ENCODE peak calls at places on chromosome 11, in nine cellular contexts. One of them, this sample, is unnamed.

GRCh38 chr11:1928038-1928890 is 8.8 kb downstream of the TNNT3 start:
- DNase-seq in left lung: peak; percentile 31
- DNase-seq in neural crest cell: no peak
- DNase-seq in lower lobe of right lung: no peak
- DNase-seq in left ventricle myocardium inferior: no peak
- DNase-seq in CD4-positive, alpha-beta T cell: no peak
- DNase-seq in PC-9: no peak
- DNase-seq in mammary epithelial cell: no peak
- DNase-seq in nephron progenitor cell: no peak
- DNase-seq in this sample: no peak

GRCh38 chr11:47768090-47768620 is 1.0 kb upstream of the FNBP4 start:
- DNase-seq in left lung: peak; percentile 84
- DNase-seq in neural crest cell: peak; percentile 39
- DNase-seq in lower lobe of right lung: peak; percentile 82
- DNase-seq in left ventricle myocardium inferior: peak; percentile 78
- DNase-seq in CD4-positive, alpha-beta T cell: peak; percentile 5
- DNase-seq in PC-9: peak; percentile 70
- DNase-seq in mammary epithelial cell: peak; percentile 65
- DNase-seq in nephron progenitor cell: peak; percentile 11
- DNase-seq in this sample: no peak

GRCh38 chr11:12007769-12008737 is at the start of gene DKK3:
- DNase-seq in left lung: no peak
- DNase-seq in neural crest cell: peak; percentile 17
- DNase-seq in lower lobe of right lung: no peak
- DNase-seq in left ventricle myocardium inferior: no peak
- DNase-seq in CD4-positive, alpha-beta T cell: no peak
- DNase-seq in PC-9: no peak
- DNase-seq in mammary epithelial cell: peak; percentile 88
- DNase-seq in nephron progenitor cell: peak; percentile 71
- DNase-seq in this sample: no peak

GRCh38 chr11:86174101-86175046 is 70.2 kb upstream of the EED start:
- DNase-seq in left lung: peak; percentile 46
- DNase-seq in neural crest cell: no peak
- DNase-seq in lower lobe of right lung: no peak
- DNase-seq in left ventricle myocardium inferior: peak; percentile 77
- DNase-seq in CD4-positive, alpha-beta T cell: no peak
- DNase-seq in PC-9: peak; percentile 80
- DNase-seq in mammary epithelial cell: peak; percentile 97
- DNase-seq in nephron progenitor cell: no peak
- DNase-seq in this sample: no peak

GRCh38 chr11:107561688-107562087 is 3.8 kb downstream of the ALKBH8 start:
- DNase-seq in left lung: no peak
- DNase-seq in neural crest cell: no peak
- DNase-seq in lower lobe of right lung: no peak
- DNase-seq in left ventricle myocardium inferior: no peak
- DNase-seq in CD4-positive, alpha-beta T cell: no peak
- DNase-seq in PC-9: no peak
- DNase-seq in mammary epithelial cell: peak; percentile 87
- DNase-seq in nephron progenitor cell: no peak
- DNase-seq in this sample: no peak

GRCh38 chr11:77406396-77406795 is 67.5 kb downstream of the PAK1 start:
- DNase-seq in left lung: no peak
- DNase-seq in neural crest cell: no peak
- DNase-seq in lower lobe of right lung: no peak
- DNase-seq in left ventricle myocardium inferior: no peak
- DNase-seq in CD4-positive, alpha-beta T cell: no peak
- DNase-seq in PC-9: no peak
- DNase-seq in mammary epithelial cell: no peak
- DNase-seq in nephron progenitor cell: no peak
- DNase-seq in this sample: no peak

GRCh38 chr11:132300283-132300682 is 929.9 kb downstream of the NTM start:
- DNase-seq in left lung: no peak
- DNase-seq in neural crest cell: no peak
- DNase-seq in lower lobe of right lung: no peak
- DNase-seq in left ventricle myocardium inferior: no peak
- DNase-seq in CD4-positive, alpha-beta T cell: no peak
- DNase-seq in PC-9: no peak
- DNase-seq in mammary epithelial cell: no peak
- DNase-seq in nephron progenitor cell: peak; percentile 14
- DNase-seq in this sample: no peak

GRCh38 chr11:47020793-47021624 is 84.4 kb downstream of the CSTPP1 start:
- DNase-seq in left lung: no peak
- DNase-seq in neural crest cell: no peak
- DNase-seq in lower lobe of right lung: no peak
- DNase-seq in left ventricle myocardium inferior: no peak
- DNase-seq in CD4-positive, alpha-beta T cell: no peak
- DNase-seq in PC-9: no peak
- DNase-seq in mammary epithelial cell: no peak
- DNase-seq in nephron progenitor cell: no peak
- DNase-seq in this sample: no peak

GRCh38 chr11:68002943-68003845 is 703 bp downstream of the UNC93B1 start:
- DNase-seq in left lung: peak; percentile 63
- DNase-seq in neural crest cell: no peak
- DNase-seq in lower lobe of right lung: peak; percentile 85
- DNase-seq in left ventricle myocardium inferior: no peak
- DNase-seq in CD4-positive, alpha-beta T cell: peak; percentile 52
- DNase-seq in PC-9: peak; percentile 71
- DNase-seq in mammary epithelial cell: peak; percentile 29
- DNase-seq in nephron progenitor cell: peak; percentile 55
- DNase-seq in this sample: peak; percentile 42

GRCh38 chr11:35554491-35555237 is 29.2 kb upstream of the PAMR1 start:
- DNase-seq in left lung: no peak
- DNase-seq in neural crest cell: no peak
- DNase-seq in lower lobe of right lung: no peak
- DNase-seq in left ventricle myocardium inferior: no peak
- DNase-seq in CD4-positive, alpha-beta T cell: no peak
- DNase-seq in PC-9: no peak
- DNase-seq in mammary epithelial cell: no peak
- DNase-seq in nephron progenitor cell: no peak
- DNase-seq in this sample: no peak

GRCh38 chr11:72712876-72713275 is 38.7 kb upstream of the PDE2A start:
- DNase-seq in left lung: no peak
- DNase-seq in neural crest cell: no peak
- DNase-seq in lower lobe of right lung: peak; percentile 67
- DNase-seq in left ventricle myocardium inferior: no peak
- DNase-seq in CD4-positive, alpha-beta T cell: no peak
- DNase-seq in PC-9: no peak
- DNase-seq in mammary epithelial cell: no peak
- DNase-seq in nephron progenitor cell: no peak
- DNase-seq in this sample: no peak

GRCh38 chr11:75771646-75772410 is 3.2 kb downstream of the DGAT2 start:
- DNase-seq in left lung: peak; percentile 83
- DNase-seq in neural crest cell: no peak
- DNase-seq in lower lobe of right lung: peak; percentile 80
- DNase-seq in left ventricle myocardium inferior: no peak
- DNase-seq in CD4-positive, alpha-beta T cell: no peak
- DNase-seq in PC-9: no peak
- DNase-seq in mammary epithelial cell: peak; percentile 63
- DNase-seq in nephron progenitor cell: no peak
- DNase-seq in this sample: no peak

GRCh38 chr11:21268036-21268435 is 598.6 kb downstream of the NELL1 start:
- DNase-seq in left lung: no peak
- DNase-seq in neural crest cell: no peak
- DNase-seq in lower lobe of right lung: no peak
- DNase-seq in left ventricle myocardium inferior: no peak
- DNase-seq in CD4-positive, alpha-beta T cell: no peak
- DNase-seq in PC-9: no peak
- DNase-seq in mammary epithelial cell: no peak
- DNase-seq in nephron progenitor cell: no peak
- DNase-seq in this sample: no peak

GRCh38 chr11:77175869-77176539 is 48.0 kb downstream of the MYO7A start:
- DNase-seq in left lung: peak; percentile 66
- DNase-seq in neural crest cell: peak; percentile 21
- DNase-seq in lower lobe of right lung: peak; percentile 66
- DNase-seq in left ventricle myocardium inferior: peak; percentile 56
- DNase-seq in CD4-positive, alpha-beta T cell: no peak
- DNase-seq in PC-9: no peak
- DNase-seq in mammary epithelial cell: no peak
- DNase-seq in nephron progenitor cell: peak; percentile 45
- DNase-seq in this sample: no peak

GRCh38 chr11:132674161-132674560 is 858.1 kb downstream of the OPCML start:
- DNase-seq in left lung: no peak
- DNase-seq in neural crest cell: no peak
- DNase-seq in lower lobe of right lung: no peak
- DNase-seq in left ventricle myocardium inferior: no peak
- DNase-seq in CD4-positive, alpha-beta T cell: no peak
- DNase-seq in PC-9: no peak
- DNase-seq in mammary epithelial cell: no peak
- DNase-seq in nephron progenitor cell: no peak
- DNase-seq in this sample: no peak

GRCh38 chr11:37459430-37459829 is 861.4 kb upstream of the RAG2 start:
- DNase-seq in left lung: no peak
- DNase-seq in neural crest cell: no peak
- DNase-seq in lower lobe of right lung: no peak
- DNase-seq in left ventricle myocardium inferior: no peak
- DNase-seq in CD4-positive, alpha-beta T cell: no peak
- DNase-seq in PC-9: no peak
- DNase-seq in mammary epithelial cell: no peak
- DNase-seq in nephron progenitor cell: no peak
- DNase-seq in this sample: no peak

GRCh38 chr11:18669629-18670162 is 28.9 kb upstream of the TMEM86A start:
- DNase-seq in left lung: no peak
- DNase-seq in neural crest cell: no peak
- DNase-seq in lower lobe of right lung: no peak
- DNase-seq in left ventricle myocardium inferior: no peak
- DNase-seq in CD4-positive, alpha-beta T cell: no peak
- DNase-seq in PC-9: no peak
- DNase-seq in mammary epithelial cell: no peak
- DNase-seq in nephron progenitor cell: no peak
- DNase-seq in this sample: no peak

DNA sequence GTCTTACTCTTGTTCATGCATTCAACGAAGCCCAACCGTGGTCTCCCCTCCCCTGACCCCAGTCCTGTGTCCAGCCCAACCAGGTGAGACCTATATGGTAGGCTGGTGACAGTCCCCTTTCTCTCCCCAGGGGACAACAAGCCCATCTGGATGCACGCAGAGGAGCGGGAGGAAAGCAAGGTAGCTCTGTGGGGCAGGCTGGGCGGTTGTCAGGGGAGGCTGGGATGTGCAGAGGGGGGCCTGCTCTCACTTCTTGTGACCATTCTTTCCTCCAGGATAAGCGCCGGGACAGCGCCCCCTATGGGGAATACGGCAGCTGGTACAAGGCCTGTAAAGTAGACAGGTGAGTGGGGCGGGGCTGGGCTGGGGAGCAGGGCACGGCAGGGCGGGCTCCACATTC is 3.5 kb upstream of the RAB1B start:
- DNase-seq in left lung: no peak
- DNase-seq in neural crest cell: no peak
- DNase-seq in lower lobe of right lung: no peak
- DNase-seq in left ventricle myocardium inferior: no peak
- DNase-seq in CD4-positive, alpha-beta T cell: no peak
- DNase-seq in PC-9: no peak
- DNase-seq in mammary epithelial cell: no peak
- DNase-seq in nephron progenitor cell: peak; percentile 44
- DNase-seq in this sample: no peak
- TF ChIP-seq CTCF in left lung: peak; percentile 30
- TF ChIP-seq CTCF in neural crest cell: peak; percentile 48
- TF ChIP-seq CTCF in lower lobe of right lung: peak; percentile 12
- TF ChIP-seq CTCF in left ventricle myocardium inferior: no peak
- TF ChIP-seq CTCF in CD4-positive, alpha-beta T cell: no peak
- TF ChIP-seq CTCF in PC-9: peak; percentile 72
- TF ChIP-seq CTCF in mammary epithelial cell: peak; percentile 46
- TF ChIP-seq CTCF in nephron progenitor cell: peak; percentile 39
- TF ChIP-seq CTCF in this sample: no peak

GRCh38 chr11:61827573-61828378 is at the start of gene FADS2:
- DNase-seq in left lung: peak; percentile 93
- DNase-seq in neural crest cell: peak; percentile 96
- DNase-seq in lower lobe of right lung: peak; percentile 94
- DNase-seq in left ventricle myocardium inferior: peak; percentile 92
- DNase-seq in CD4-positive, alpha-beta T cell: peak; percentile 25
- DNase-seq in PC-9: peak; percentile 92
- DNase-seq in mammary epithelial cell: peak; percentile 60
- DNase-seq in nephron progenitor cell: peak; percentile 94
- DNase-seq in this sample: peak; percentile 69
- TF ChIP-seq CTCF in left lung: no peak
- TF ChIP-seq CTCF in neural crest cell: peak; percentile 42
- TF ChIP-seq CTCF in lower lobe of right lung: no peak
- TF ChIP-seq CTCF in left ventricle myocardium inferior: peak; percentile 22
- TF ChIP-seq CTCF in CD4-positive, alpha-beta T cell: no peak
- TF ChIP-seq CTCF in PC-9: no peak
- TF ChIP-seq CTCF in mammary epithelial cell: no peak
- TF ChIP-seq CTCF in nephron progenitor cell: no peak
- TF ChIP-seq CTCF in this sample: no peak

DNA sequence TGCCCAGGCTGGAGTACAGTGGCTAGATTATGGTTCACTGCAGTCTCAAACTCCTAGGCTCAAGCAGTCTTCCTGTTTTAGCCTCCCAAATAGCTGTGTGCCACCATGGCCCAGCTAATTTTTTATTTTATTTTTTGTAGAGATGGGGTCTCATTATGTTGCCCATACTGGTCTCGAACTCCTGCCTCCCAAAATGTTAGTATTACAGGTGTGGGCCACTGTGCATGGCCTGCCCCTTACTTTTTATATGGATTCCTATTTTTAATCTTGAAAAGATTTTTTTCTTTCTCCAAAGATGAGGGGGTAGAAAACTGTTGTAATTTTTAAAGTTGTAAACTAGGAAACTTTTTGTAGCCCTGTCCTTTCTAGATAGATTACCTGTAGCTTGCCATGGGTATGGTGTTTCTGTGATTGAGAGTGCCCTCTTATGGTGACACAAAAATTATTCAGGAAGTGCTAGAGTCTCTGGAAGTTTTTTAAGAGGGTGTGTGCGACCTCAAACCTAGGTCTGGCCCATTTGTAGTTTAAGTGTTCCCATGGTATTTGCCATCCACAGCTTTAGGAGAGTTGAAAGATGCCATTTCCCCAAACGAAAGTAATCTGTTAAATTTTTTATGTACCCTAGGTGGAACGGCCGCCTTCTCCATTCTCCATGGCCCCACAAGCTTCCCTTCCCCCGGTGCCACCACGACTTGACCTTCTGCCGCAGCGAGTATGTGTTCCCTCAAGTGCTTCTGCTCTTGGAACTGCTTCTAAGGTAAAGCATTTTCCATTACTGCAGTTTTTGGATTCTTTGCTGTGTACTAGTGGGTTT is 32.4 kb downstream of the MCAM start:
- DNase-seq in left lung: no peak
- DNase-seq in neural crest cell: no peak
- DNase-seq in lower lobe of right lung: no peak
- DNase-seq in left ventricle myocardium inferior: no peak
- DNase-seq in CD4-positive, alpha-beta T cell: no peak
- DNase-seq in PC-9: no peak
- DNase-seq in mammary epithelial cell: peak; percentile 35
- DNase-seq in nephron progenitor cell: no peak
- DNase-seq in this sample: no peak
- TF ChIP-seq CTCF in left lung: no peak
- TF ChIP-seq CTCF in neural crest cell: peak; percentile 63
- TF ChIP-seq CTCF in lower lobe of right lung: peak; percentile 44
- TF ChIP-seq CTCF in left ventricle myocardium inferior: peak; percentile 65
- TF ChIP-seq CTCF in CD4-positive, alpha-beta T cell: peak; percentile 80
- TF ChIP-seq CTCF in PC-9: peak; percentile 71
- TF ChIP-seq CTCF in mammary epithelial cell: peak; percentile 59
- TF ChIP-seq CTCF in nephron progenitor cell: peak; percentile 26
- TF ChIP-seq CTCF in this sample: no peak

DNA sequence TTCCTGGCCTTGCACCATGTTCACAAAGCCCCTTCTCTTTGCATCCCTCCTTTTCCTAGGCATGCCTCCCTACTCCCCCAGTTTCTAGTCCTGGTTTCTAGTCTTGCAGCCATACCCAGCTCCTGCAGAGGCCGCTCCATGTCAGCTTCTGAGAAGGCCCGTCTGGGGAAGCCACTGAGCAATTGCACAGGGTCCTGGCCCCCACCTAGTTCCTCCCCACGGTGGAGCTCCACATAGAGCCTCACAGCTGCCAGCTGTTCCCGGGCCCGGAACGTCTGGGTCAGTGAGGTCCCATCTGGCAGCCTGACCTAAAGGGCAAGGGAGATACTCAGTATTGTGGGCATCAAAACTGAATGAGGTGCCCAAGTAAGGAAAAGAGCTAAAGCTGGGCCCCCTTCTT is 2.2 kb downstream of the UBXN1 start:
- DNase-seq in left lung: no peak
- DNase-seq in neural crest cell: no peak
- DNase-seq in lower lobe of right lung: no peak
- DNase-seq in left ventricle myocardium inferior: no peak
- DNase-seq in CD4-positive, alpha-beta T cell: no peak
- DNase-seq in PC-9: no peak
- DNase-seq in mammary epithelial cell: no peak
- DNase-seq in nephron progenitor cell: no peak
- DNase-seq in this sample: no peak
- TF ChIP-seq CTCF in left lung: no peak
- TF ChIP-seq CTCF in neural crest cell: no peak
- TF ChIP-seq CTCF in lower lobe of right lung: no peak
- TF ChIP-seq CTCF in left ventricle myocardium inferior: no peak
- TF ChIP-seq CTCF in CD4-positive, alpha-beta T cell: no peak
- TF ChIP-seq CTCF in PC-9: no peak
- TF ChIP-seq CTCF in mammary epithelial cell: no peak
- TF ChIP-seq CTCF in nephron progenitor cell: no peak
- TF ChIP-seq CTCF in this sample: no peak

This sample was measured in natural killer cell.